ENCODE peak calls at places on chromosomes 16 and 17, in six cellular contexts. One of them, this sample, is unnamed.

GRCh38 chr16:67386861-67387455 is 6.3 kb downstream of the TPPP3 start:
- DNase-seq in EH: no peak
- DNase-seq in cardiac muscle cell: no peak
- DNase-seq in left kidney: no peak
- DNase-seq in tibial nerve: no peak
- DNase-seq in GM04504: no peak
- DNase-seq in this sample: peak

GRCh38 chr16:11198817-11199216 is 57.2 kb downstream of the SOCS1 start:
- DNase-seq in EH: no peak
- DNase-seq in cardiac muscle cell: no peak
- DNase-seq in left kidney: no peak
- DNase-seq in tibial nerve: no peak
- DNase-seq in GM04504: no peak
- DNase-seq in this sample: peak

GRCh38 chr17:1714488-1714979 is 4.4 kb upstream of the TLCD2 start:
- DNase-seq in EH: peak
- DNase-seq in cardiac muscle cell: peak
- DNase-seq in left kidney: peak
- DNase-seq in tibial nerve: peak
- DNase-seq in GM04504: peak
- DNase-seq in this sample: peak

GRCh38 chr17:10668771-10669170 is 11.7 kb upstream of the MYH3 start:
- DNase-seq in EH: peak
- DNase-seq in cardiac muscle cell: peak
- DNase-seq in left kidney: no peak
- DNase-seq in tibial nerve: no peak
- DNase-seq in GM04504: peak
- DNase-seq in this sample: peak

GRCh38 chr17:35175638-35176415 is 18.4 kb downstream of the SLC35G3 start:
- DNase-seq in EH: no peak
- DNase-seq in cardiac muscle cell: no peak
- DNase-seq in left kidney: no peak
- DNase-seq in tibial nerve: no peak
- DNase-seq in GM04504: no peak
- DNase-seq in this sample: no peak

GRCh38 chr16:49640606-49641005 is 215.3 kb downstream of the ZNF423 start:
- DNase-seq in EH: no peak
- DNase-seq in cardiac muscle cell: no peak
- DNase-seq in left kidney: peak
- DNase-seq in tibial nerve: no peak
- DNase-seq in GM04504: no peak
- DNase-seq in this sample: peak

GRCh38 chr17:44010966-44011647 is 3.7 kb downstream of the TMEM101 start:
- DNase-seq in EH: peak
- DNase-seq in cardiac muscle cell: no peak
- DNase-seq in left kidney: no peak
- DNase-seq in tibial nerve: no peak
- DNase-seq in GM04504: no peak
- DNase-seq in this sample: peak

GRCh38 chr17:55705847-55706246 is 16.8 kb downstream of the TMEM100 start:
- DNase-seq in EH: no peak
- DNase-seq in cardiac muscle cell: no peak
- DNase-seq in left kidney: no peak
- DNase-seq in tibial nerve: no peak
- DNase-seq in GM04504: no peak
- DNase-seq in this sample: no peak

GRCh38 chr16:84144301-84144858 is 597 bp downstream of the HSDL1 start:
- DNase-seq in EH: peak
- DNase-seq in cardiac muscle cell: peak
- DNase-seq in left kidney: peak
- DNase-seq in tibial nerve: no peak
- DNase-seq in GM04504: no peak
- DNase-seq in this sample: peak